ENCODE peak calls at places on chromosomes 11 and 22, in six cellular contexts. One of them, this sample, is unnamed.

GRCh38 chr22:31361743-31362142 is 15.6 kb upstream of the PATZ1 start:
- DNase-seq in NCI-H1105 treated with DMSO at 0.1 percent for 48 hours: no peak
- DNase-seq in NCI-H82: no peak
- DNase-seq in activated CD4-positive, alpha-beta memory T cell treated with anti-CD3 and anti-CD28 coated beads for 36 hours: no peak
- DNase-seq in activated T-helper 1 cell treated with Interleukin-2 at 50 U/mL for 16 hours: no peak
- DNase-seq in EL: no peak
- DNase-seq in this sample: no peak

GRCh38 chr11:113401718-113402117 is 14.1 kb downstream of the ANKK1 start:
- DNase-seq in NCI-H1105 treated with DMSO at 0.1 percent for 48 hours: peak
- DNase-seq in NCI-H82: no peak
- DNase-seq in activated CD4-positive, alpha-beta memory T cell treated with anti-CD3 and anti-CD28 coated beads for 36 hours: no peak
- DNase-seq in activated T-helper 1 cell treated with Interleukin-2 at 50 U/mL for 16 hours: no peak
- DNase-seq in EL: peak
- DNase-seq in this sample: no peak

GRCh38 chr22:26259510-26259909 is 90.2 kb downstream of the SEZ6L start:
- DNase-seq in NCI-H1105 treated with DMSO at 0.1 percent for 48 hours: no peak
- DNase-seq in NCI-H82: no peak
- DNase-seq in activated CD4-positive, alpha-beta memory T cell treated with anti-CD3 and anti-CD28 coated beads for 36 hours: peak
- DNase-seq in activated T-helper 1 cell treated with Interleukin-2 at 50 U/mL for 16 hours: no peak
- DNase-seq in EL: peak
- DNase-seq in this sample: peak

GRCh38 chr11:71502026-71502425 is 25.0 kb upstream of the KRTAP5-7 start:
- DNase-seq in NCI-H1105 treated with DMSO at 0.1 percent for 48 hours: no peak
- DNase-seq in NCI-H82: no peak
- DNase-seq in activated CD4-positive, alpha-beta memory T cell treated with anti-CD3 and anti-CD28 coated beads for 36 hours: no peak
- DNase-seq in activated T-helper 1 cell treated with Interleukin-2 at 50 U/mL for 16 hours: no peak
- DNase-seq in EL: no peak
- DNase-seq in this sample: no peak

GRCh38 chr11:64829536-64830251 is 14.8 kb downstream of the CDC42BPG start:
- DNase-seq in NCI-H1105 treated with DMSO at 0.1 percent for 48 hours: no peak
- DNase-seq in NCI-H82: no peak
- DNase-seq in activated CD4-positive, alpha-beta memory T cell treated with anti-CD3 and anti-CD28 coated beads for 36 hours: no peak
- DNase-seq in activated T-helper 1 cell treated with Interleukin-2 at 50 U/mL for 16 hours: no peak
- DNase-seq in EL: no peak
- DNase-seq in this sample: no peak

GRCh38 chr22:39360674-39361413 is 11.1 kb downstream of the SYNGR1 start:
- DNase-seq in NCI-H1105 treated with DMSO at 0.1 percent for 48 hours: no peak
- DNase-seq in NCI-H82: no peak
- DNase-seq in activated CD4-positive, alpha-beta memory T cell treated with anti-CD3 and anti-CD28 coated beads for 36 hours: no peak
- DNase-seq in activated T-helper 1 cell treated with Interleukin-2 at 50 U/mL for 16 hours: no peak
- DNase-seq in EL: no peak
- DNase-seq in this sample: no peak

GRCh38 chr22:31625661-31626426 is 36.2 kb downstream of the PISD start:
- DNase-seq in NCI-H1105 treated with DMSO at 0.1 percent for 48 hours: no peak
- DNase-seq in NCI-H82: no peak
- DNase-seq in activated CD4-positive, alpha-beta memory T cell treated with anti-CD3 and anti-CD28 coated beads for 36 hours: no peak
- DNase-seq in activated T-helper 1 cell treated with Interleukin-2 at 50 U/mL for 16 hours: no peak
- DNase-seq in EL: no peak
- DNase-seq in this sample: no peak

GRCh38 chr11:72599325-72600117 is 74.7 kb downstream of the PDE2A start:
- DNase-seq in NCI-H1105 treated with DMSO at 0.1 percent for 48 hours: no peak
- DNase-seq in NCI-H82: no peak
- DNase-seq in activated CD4-positive, alpha-beta memory T cell treated with anti-CD3 and anti-CD28 coated beads for 36 hours: no peak
- DNase-seq in activated T-helper 1 cell treated with Interleukin-2 at 50 U/mL for 16 hours: no peak
- DNase-seq in EL: peak
- DNase-seq in this sample: no peak

GRCh38 chr22:38802671-38803121 is 8.8 kb upstream of the DNAL4 start:
- DNase-seq in NCI-H1105 treated with DMSO at 0.1 percent for 48 hours: no peak
- DNase-seq in NCI-H82: no peak
- DNase-seq in activated CD4-positive, alpha-beta memory T cell treated with anti-CD3 and anti-CD28 coated beads for 36 hours: no peak
- DNase-seq in activated T-helper 1 cell treated with Interleukin-2 at 50 U/mL for 16 hours: no peak
- DNase-seq in EL: peak
- DNase-seq in this sample: no peak

GRCh38 chr11:63802637-63803414 is 10.4 kb upstream of the SPINDOC start:
- DNase-seq in NCI-H1105 treated with DMSO at 0.1 percent for 48 hours: no peak
- DNase-seq in NCI-H82: peak
- DNase-seq in activated CD4-positive, alpha-beta memory T cell treated with anti-CD3 and anti-CD28 coated beads for 36 hours: no peak
- DNase-seq in activated T-helper 1 cell treated with Interleukin-2 at 50 U/mL for 16 hours: no peak
- DNase-seq in EL: peak
- DNase-seq in this sample: no peak

GRCh38 chr11:128472128-128473110 is 114.9 kb downstream of the ETS1 start:
- DNase-seq in NCI-H1105 treated with DMSO at 0.1 percent for 48 hours: no peak
- DNase-seq in NCI-H82: no peak
- DNase-seq in activated CD4-positive, alpha-beta memory T cell treated with anti-CD3 and anti-CD28 coated beads for 36 hours: peak
- DNase-seq in activated T-helper 1 cell treated with Interleukin-2 at 50 U/mL for 16 hours: no peak
- DNase-seq in EL: peak
- DNase-seq in this sample: peak

GRCh38 chr11:86615495-86615894 is 56.9 kb downstream of the ME3 start:
- DNase-seq in NCI-H1105 treated with DMSO at 0.1 percent for 48 hours: no peak
- DNase-seq in NCI-H82: no peak
- DNase-seq in activated CD4-positive, alpha-beta memory T cell treated with anti-CD3 and anti-CD28 coated beads for 36 hours: no peak
- DNase-seq in activated T-helper 1 cell treated with Interleukin-2 at 50 U/mL for 16 hours: no peak
- DNase-seq in EL: no peak
- DNase-seq in this sample: no peak

GRCh38 chr11:75474240-75474639 is 41.2 kb upstream of the KLHL35 start:
- DNase-seq in NCI-H1105 treated with DMSO at 0.1 percent for 48 hours: no peak
- DNase-seq in NCI-H82: peak
- DNase-seq in activated CD4-positive, alpha-beta memory T cell treated with anti-CD3 and anti-CD28 coated beads for 36 hours: no peak
- DNase-seq in activated T-helper 1 cell treated with Interleukin-2 at 50 U/mL for 16 hours: no peak
- DNase-seq in EL: no peak
- DNase-seq in this sample: no peak

GRCh38 chr22:45010532-45010900 is 711 bp upstream of the PHF21B start:
- DNase-seq in NCI-H1105 treated with DMSO at 0.1 percent for 48 hours: peak
- DNase-seq in NCI-H82: no peak
- DNase-seq in activated CD4-positive, alpha-beta memory T cell treated with anti-CD3 and anti-CD28 coated beads for 36 hours: no peak
- DNase-seq in activated T-helper 1 cell treated with Interleukin-2 at 50 U/mL for 16 hours: no peak
- DNase-seq in EL: no peak
- DNase-seq in this sample: no peak

GRCh38 chr11:88301478-88302140 is 35.9 kb downstream of the CTSC start:
- DNase-seq in NCI-H1105 treated with DMSO at 0.1 percent for 48 hours: no peak
- DNase-seq in NCI-H82: no peak
- DNase-seq in activated CD4-positive, alpha-beta memory T cell treated with anti-CD3 and anti-CD28 coated beads for 36 hours: peak
- DNase-seq in activated T-helper 1 cell treated with Interleukin-2 at 50 U/mL for 16 hours: no peak
- DNase-seq in EL: peak
- DNase-seq in this sample: peak

GRCh38 chr22:49956418-49956770 is 4.2 kb upstream of the PIM3 start:
- DNase-seq in NCI-H1105 treated with DMSO at 0.1 percent for 48 hours: no peak
- DNase-seq in NCI-H82: no peak
- DNase-seq in activated CD4-positive, alpha-beta memory T cell treated with anti-CD3 and anti-CD28 coated beads for 36 hours: no peak
- DNase-seq in activated T-helper 1 cell treated with Interleukin-2 at 50 U/mL for 16 hours: no peak
- DNase-seq in EL: no peak
- DNase-seq in this sample: no peak

GRCh38 chr11:36333897-36334296 is 37.8 kb downstream of the PRR5L start:
- DNase-seq in NCI-H1105 treated with DMSO at 0.1 percent for 48 hours: peak
- DNase-seq in NCI-H82: peak
- DNase-seq in activated CD4-positive, alpha-beta memory T cell treated with anti-CD3 and anti-CD28 coated beads for 36 hours: no peak
- DNase-seq in activated T-helper 1 cell treated with Interleukin-2 at 50 U/mL for 16 hours: no peak
- DNase-seq in EL: peak
- DNase-seq in this sample: no peak

This sample was measured in activated CD8-positive, alpha-beta T cell treated with anti-CD3 and anti-CD28 coated beads for 36 hours.